ENCODE peak calls at places on chromosomes 1 and 21, in four cellular contexts. M is H1, N is endothelial cell of umbilical vein, X is HepG2. P is an unnamed sample.

GRCh38 chr1:6638226-6638625 is 13.6 kb downstream of the THAP3 start:
- DNase-seq in X (no peak), M (no peak), N (no peak), P (no peak)

GRCh38 chr1:53462213-53462612 is 3.0 kb downstream of the DMRTB1 start:
- DNase-seq in X (no peak), N (no peak), M (no peak), P (no peak)

GRCh38 chr1:65423884-65424655 is 3.6 kb downstream of the LEPR start:
- DNase-seq in N (peak; percentile 86), M (no peak), X (no peak), P (peak; percentile 70)

GRCh38 chr1:8661185-8662110 is 156.0 kb downstream of the RERE start:
- DNase-seq in M (no peak), N (peak; percentile 69), X (no peak), P (no peak)

GRCh38 chr1:222904451-222904850 is 89.6 kb downstream of the DISP1 start:
- DNase-seq in M (no peak), X (no peak), N (no peak), P (no peak)

GRCh38 chr1:201172336-201172735 is 18.1 kb upstream of the TMEM9 start:
- DNase-seq in M (no peak), X (no peak), N (no peak), P (no peak)

GRCh38 chr21:28737671-28738279 is 254.9 kb downstream of the LTN1 start:
- DNase-seq in M (no peak), N (peak; percentile 39), X (peak; percentile 20), P (no peak)

GRCh38 chr1:177082855-177083741 is 81.4 kb downstream of the ASTN1 start:
- DNase-seq in X (no peak), N (no peak), M (no peak), P (no peak)

GRCh38 chr1:182196897-182197546 is 135.5 kb upstream of the ZNF648 start:
- DNase-seq in X (no peak), N (no peak), M (no peak), P (no peak)

GRCh38 chr1:194069168-194069830 is 882.9 kb upstream of the B3GALT2 start:
- DNase-seq in M (no peak), N (no peak), X (no peak), P (no peak)

GRCh38 chr1:170657275-170657853 is 6.6 kb upstream of the PRRX1 start:
- DNase-seq in X (no peak), N (no peak), M (no peak), P (no peak)

GRCh38 chr1:24932284-24932683 is 2.2 kb upstream of the RUNX3 start:
- DNase-seq in X (no peak), N (no peak), M (no peak), P (peak; percentile 21)

GRCh38 chr1:65174585-65174984 is 26.6 kb downstream of the AK4 start:
- DNase-seq in X (no peak), N (no peak), M (no peak), P (peak; percentile 70)

GRCh38 chr1:187203257-187203656 is 374.5 kb downstream of the PLA2G4A start:
- DNase-seq in N (peak; percentile 2), X (no peak), M (no peak), P (peak; percentile 57)

GRCh38 chr1:234216116-234216703 is 157.0 kb upstream of the COA6 start:
- DNase-seq in N (no peak), X (no peak), M (no peak), P (no peak)

GRCh38 chr1:40532062-40532389 is 589 bp downstream of the ZNF684 start:
- DNase-seq in N (no peak), M (no peak), X (no peak), P (no peak)

GRCh38 chr1:221813887-221814286 is 72.0 kb upstream of the DUSP10 start:
- DNase-seq in X (no peak), M (no peak), N (no peak), P (no peak)

GRCh38 chr1:170714938-170715337 is 51.0 kb downstream of the PRRX1 start:
- DNase-seq in M (no peak), X (no peak), N (no peak), P (no peak)

GRCh38 chr1:171566467-171566866 is 55.6 kb upstream of the MYOCOS start:
- DNase-seq in X (no peak), N (no peak), M (no peak), P (no peak)

GRCh38 chr21:45152265-45152746 is 77.9 kb downstream of the ADARB1 start:
- DNase-seq in M (peak; percentile 25), X (no peak), N (no peak), P (no peak)

GRCh38 chr1:209768354-209768774 is 12.5 kb downstream of the TRAF3IP3 start:
- DNase-seq in M (no peak), X (no peak), N (no peak), P (no peak)

GRCh38 chr21:35404247-35404646 is 355.1 kb upstream of the RUNX1 start:
- DNase-seq in M (no peak), X (no peak), N (no peak), P (no peak)

GRCh38 chr1:201907621-201908020 is 18.9 kb downstream of the SHISA4 start:
- DNase-seq in M (no peak), X (no peak), N (no peak), P (no peak)

GRCh38 chr1:118396824-118397530 is 211.9 kb upstream of the SPAG17 start:
- DNase-seq in N (no peak), X (no peak), M (no peak), P (no peak)

GRCh38 chr1:147812799-147813198 is 52.4 kb upstream of the GJA5 start:
- DNase-seq in M (no peak), N (no peak), X (no peak), P (no peak)

GRCh38 chr1:30151119-30151518 is 572.3 kb downstream of the MATN1 start:
- DNase-seq in M (no peak), N (no peak), X (no peak), P (no peak)

GRCh38 chr1:165595561-165595960 is 35.5 kb upstream of the MGST3 start:
- DNase-seq in M (no peak), X (no peak), N (no peak), P (no peak)

GRCh38 chr1:185008746-185009360 is 34.5 kb upstream of the NIBAN1 start:
- DNase-seq in N (no peak), X (no peak), M (no peak), P (no peak)

GRCh38 chr1:75134939-75135828 is 996 bp downstream of the LHX8 start:
- DNase-seq in X (no peak), M (no peak), N (peak; percentile 54), P (no peak)

GRCh38 chr1:75132421-75133381 is 1.5 kb upstream of the LHX8 start:
- DNase-seq in X (no peak), M (no peak), N (peak; percentile 12), P (no peak)

GRCh38 chr1:75135829-75136142 is 1.6 kb downstream of the LHX8 start:
- DNase-seq in X (no peak), N (no peak), M (no peak), P (no peak)

GRCh38 chr1:75134656-75134938 is 409 bp downstream of the LHX8 start:
- DNase-seq in X (no peak), M (no peak), N (peak; percentile 22), P (no peak)

DNA sequence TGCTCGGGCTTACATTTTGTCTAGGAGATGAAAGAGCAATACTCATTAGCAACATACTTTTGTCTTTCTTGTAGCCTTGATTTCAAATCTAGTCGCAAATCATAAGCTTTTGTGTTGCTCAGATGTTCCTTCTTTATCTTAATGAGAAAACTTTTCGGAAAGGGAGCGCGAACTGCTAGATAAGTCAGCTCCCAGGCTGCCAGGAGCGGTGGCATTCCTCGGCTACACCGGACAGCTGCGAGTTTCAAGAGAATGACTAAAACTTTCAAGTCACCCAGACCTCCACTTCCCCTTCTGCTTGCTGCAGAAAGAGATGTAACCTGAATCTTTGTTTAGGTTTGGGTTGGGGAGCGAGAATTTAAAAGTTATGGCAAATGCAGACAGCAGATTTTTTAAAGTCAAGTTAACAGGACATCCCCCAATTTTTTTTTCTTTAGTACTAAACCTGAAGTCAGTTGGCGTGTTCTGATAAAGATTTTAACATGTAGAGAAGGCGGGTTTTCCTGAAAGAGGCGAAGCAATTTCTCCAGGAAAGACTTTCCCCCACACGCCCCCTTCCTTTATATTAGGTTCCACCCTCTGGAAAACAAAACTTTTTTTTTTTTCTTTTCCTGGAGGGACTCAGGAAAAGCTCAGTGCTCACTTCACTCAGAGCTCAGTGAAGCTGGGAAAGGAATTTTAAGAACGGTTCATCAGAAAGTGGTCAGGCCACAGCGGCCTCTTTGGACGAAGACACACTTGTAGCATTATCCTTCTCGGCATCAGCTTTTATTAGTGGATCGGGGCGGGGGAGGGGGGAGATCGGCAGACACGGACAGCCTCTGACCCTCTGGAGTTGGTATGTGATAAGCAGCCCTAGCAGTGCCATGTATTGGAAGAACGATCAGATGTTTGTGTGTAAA is at the start of gene LHX8:
- DNase-seq in N (peak; percentile 35), X (no peak), M (no peak), P (no peak)
- TF ChIP-seq EZH2 in N (peak; percentile 47), X (no peak), M (peak; percentile 86), P (no peak)

GRCh38 chr1:166839600-166840308 is 479 bp downstream of the POGK start:
- DNase-seq in M (no peak), X (peak; percentile 17), N (peak; percentile 36), P (no peak)

GRCh38 chr1:166836733-166837132 is 2.5 kb upstream of the POGK start:
- DNase-seq in X (no peak), N (no peak), M (no peak), P (no peak)

GRCh38 chr1:166840309-166841302 is 1.3 kb downstream of the POGK start:
- DNase-seq in M (no peak), X (no peak), N (peak; percentile 47), P (no peak)

GRCh38 chr1:166843322-166843721 is 4.0 kb downstream of the POGK start:
- DNase-seq in N (no peak), X (no peak), M (no peak), P (no peak)

GRCh38 chr1:166838766-166839599 is at the start of gene POGK:
- DNase-seq in X (peak; percentile 78), M (peak; percentile 70), N (peak; percentile 90), P (peak; percentile 78)
- TF ChIP-seq MAX in X (peak; percentile 98), M (peak; percentile 96), N (peak; percentile 77), P (peak; percentile 95)

GRCh38 chr1:44293761-44294315 is 61.2 kb downstream of the ERI3 start:
- DNase-seq in M (no peak), X (no peak), N (no peak), P (no peak)
- TF ChIP-seq POLR2AphosphoS5 in M (no peak), X (no peak), N (no peak), P (no peak)

GRCh38 chr1:46486432-46487015 is 3.1 kb upstream of the DMBX1 start:
- DNase-seq in N (no peak), M (no peak), X (no peak), P (no peak)
- TF ChIP-seq EZH2 in N (peak; percentile 56), M (no peak), X (no peak), P (no peak)

GRCh38 chr1:60367522-60367921 is 294.0 kb upstream of the C1orf87 start:
- DNase-seq in M (no peak), N (no peak), X (no peak), P (no peak)
- TF ChIP-seq MAX in M (no peak), N (no peak), X (no peak), P (no peak)

DNA sequence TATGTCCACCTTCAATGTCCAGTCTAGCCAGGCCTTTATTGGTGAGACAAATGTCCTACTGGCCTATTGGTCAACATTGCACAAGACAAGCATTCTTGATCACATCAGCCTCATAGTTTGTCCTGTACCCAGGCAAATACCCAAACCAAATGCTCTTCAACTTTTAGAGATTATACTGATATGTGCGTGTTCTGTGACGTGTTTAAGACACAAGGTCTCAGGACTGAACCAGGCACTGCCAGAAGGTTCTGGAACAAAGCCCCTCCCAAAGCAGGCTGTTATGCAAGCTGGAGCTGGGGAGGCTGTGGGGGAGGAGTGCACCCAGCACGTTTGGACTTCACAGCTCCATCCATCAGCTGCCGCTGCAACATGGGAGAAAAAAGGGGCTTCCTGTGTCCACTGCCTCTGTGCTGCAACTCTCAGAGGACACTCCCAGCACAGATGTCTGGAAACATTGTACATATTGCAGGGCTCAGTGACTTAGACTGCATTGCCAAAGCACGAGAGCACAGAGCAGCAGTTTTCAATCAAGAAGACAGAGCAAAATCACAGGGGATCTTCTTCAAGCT is 45.9 kb downstream of the NID1 start:
- DNase-seq in X (no peak), M (no peak), N (no peak), P (no peak)
- TF ChIP-seq POLR2AphosphoS5 in X (no peak), M (no peak), N (no peak), P (no peak)